ENCODE peak calls at places on chromosomes 16 and 17, in four cellular contexts. B is mesendoderm, M is mesenchymal stem cell, R is trophoblast cell. O is an unnamed sample.

GRCh38 chr17:67132366-67132765 is 88.0 kb downstream of the CACNG1 start:
- DNase-seq in M (no peak), B (no peak), R (peak), O (no peak)

GRCh38 chr17:73223626-73224616 is 31.1 kb downstream of the COG1 start:
- DNase-seq in M (no peak), R (no peak), B (no peak), O (no peak)

GRCh38 chr17:62626719-62627218 is 701 bp upstream of the MRC2 start:
- DNase-seq in M (peak), R (peak), B (peak), O (peak)

GRCh38 chr16:53566568-53566967 is 63.6 kb upstream of the AKTIP start:
- DNase-seq in R (no peak), M (no peak), B (peak), O (no peak)

GRCh38 chr16:26911436-26911835 is 155.3 kb upstream of the C16orf82 start:
- DNase-seq in B (no peak), M (no peak), R (no peak), O (no peak)

GRCh38 chr16:85384831-85385462 is 228.2 kb upstream of the GSE1 start:
- DNase-seq in R (peak), B (no peak), M (no peak), O (no peak)

GRCh38 chr17:2977157-2977556 is 86.2 kb downstream of the OR1D5 start:
- DNase-seq in B (no peak), M (no peak), R (no peak), O (no peak)

GRCh38 chr17:10614536-10615155 is 42.5 kb downstream of the MYH3 start:
- DNase-seq in M (peak), R (peak), B (peak), O (peak)

GRCh38 chr17:2853111-2853721 is 57.0 kb downstream of the RAP1GAP2 start:
- DNase-seq in R (peak), M (peak), B (peak), O (no peak)

GRCh38 chr17:62859146-62859545 is 51.0 kb upstream of the MARCHF10 start:
- DNase-seq in R (no peak), B (no peak), M (no peak), O (no peak)

GRCh38 chr17:7573324-7574080 is 5.9 kb upstream of the CD68 start:
- DNase-seq in B (peak), R (peak), M (peak), O (peak)

GRCh38 chr17:39150795-39151679 is at the start of gene PLXDC1:
- DNase-seq in M (no peak), R (no peak), B (no peak), O (no peak)

GRCh38 chr17:82384730-82385429 is 13.3 kb downstream of the UTS2R start:
- DNase-seq in R (peak), M (peak), B (peak), O (no peak)

GRCh38 chr16:48156790-48157209 is 1.0 kb upstream of the ABCC12 start:
- DNase-seq in B (peak), R (peak), M (peak), O (peak)

GRCh38 chr17:82314721-82315605 is 2.4 kb downstream of the CD7 start:
- DNase-seq in R (no peak), B (no peak), M (no peak), O (no peak)

GRCh38 chr17:35373984-35374765 is 754 bp upstream of the SLFN11 start:
- DNase-seq in R (peak), M (peak), B (peak), O (peak)

GRCh38 chr17:17771498-17772201 is 65.1 kb downstream of the SREBF1 start:
- DNase-seq in B (no peak), R (no peak), M (no peak), O (no peak)

GRCh38 chr17:77836557-77837041 is 121.9 kb upstream of the TNRC6C start:
- DNase-seq in R (peak), B (no peak), M (peak), O (no peak)

GRCh38 chr17:56099649-56100048 is 53.6 kb upstream of the ANKFN1 start:
- DNase-seq in B (no peak), R (no peak), M (no peak), O (no peak)

GRCh38 chr17:21029032-21029431 is 13.8 kb downstream of the USP22 start:
- DNase-seq in R (peak), M (peak), B (no peak), O (no peak)

GRCh38 chr16:4388275-4389021 is 16.8 kb downstream of the VASN start:
- DNase-seq in B (peak), M (no peak), R (peak), O (no peak)

GRCh38 chr17:58277726-58278595 is 2.8 kb downstream of the MPO start:
- DNase-seq in R (peak), B (no peak), M (no peak), O (no peak)

GRCh38 chr16:3999890-4000325 is 116.3 kb downstream of the ADCY9 start:
- DNase-seq in B (no peak), R (no peak), M (peak), O (no peak)

GRCh38 chr17:13272296-13272695 is 254.5 kb upstream of the ELAC2 start:
- DNase-seq in R (no peak), M (no peak), B (no peak), O (no peak)

GRCh38 chr16:11372924-11373306 is 27.7 kb downstream of the RMI2 start:
- DNase-seq in B (no peak), M (no peak), R (no peak), O (no peak)

GRCh38 chr16:14301150-14302030 is 230.3 kb downstream of the MRTFB start:
- DNase-seq in M (peak), B (peak), R (peak), O (no peak)

GRCh38 chr17:77372444-77373297 is 231.9 kb downstream of the SEC14L1 start:
- DNase-seq in B (peak), R (peak), M (peak), O (peak)

GRCh38 chr16:621526-622105 is 9.2 kb upstream of the WFIKKN1 start:
- DNase-seq in M (no peak), R (no peak), B (no peak), O (no peak)

GRCh38 chr16:72939247-72939646 is 108.7 kb downstream of the ZFHX3 start:
- DNase-seq in B (peak), M (peak), R (peak), O (no peak)

GRCh38 chr16:15653227-15653626 is 3.2 kb downstream of the NDE1 start:
- DNase-seq in R (peak), M (peak), B (peak), O (no peak)

GRCh38 chr17:73476890-73477350 is 165.1 kb upstream of the CDC42EP4 start:
- DNase-seq in R (no peak), M (no peak), B (no peak), O (no peak)

GRCh38 chr16:87854907-87855683 is 14.2 kb downstream of the SLC7A5 start:
- DNase-seq in R (no peak), M (no peak), B (no peak), O (no peak)

GRCh38 chr17:56977673-56978395 is at the start of gene SCPEP1:
- DNase-seq in B (peak), R (peak), M (peak), O (peak)

DNA sequence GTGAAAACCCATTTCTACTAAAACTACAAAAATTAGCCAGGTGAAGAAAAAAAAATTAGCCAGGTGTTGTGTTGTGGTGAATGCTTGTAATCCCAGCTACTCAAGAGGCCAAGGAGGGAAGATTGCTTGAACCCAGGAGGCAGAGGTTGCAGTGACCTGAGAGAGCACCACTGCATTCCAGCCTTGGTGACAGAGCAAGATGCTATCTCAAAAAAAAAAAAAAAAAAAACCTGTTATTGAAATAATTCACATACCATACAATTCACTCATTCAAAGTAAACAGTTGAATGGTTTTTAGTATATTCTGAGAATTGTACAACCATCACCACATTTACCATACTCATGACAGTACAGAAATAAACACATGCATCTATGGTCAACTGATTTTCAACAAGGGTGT is 31.0 kb downstream of the ZNRF1 start:
- DNase-seq in M (peak), B (no peak), R (peak), O (no peak)
- H2AK5ac ChIP-seq in M (no peak), B (no peak), R (no peak), O (no peak)

GRCh38 chr16:81458149-81458669 is 13.6 kb downstream of the CMIP start:
- DNase-seq in R (no peak), B (no peak), M (no peak), O (no peak)
- H3K9ac ChIP-seq in R (no peak), B (no peak), M (peak), O (no peak)

GRCh38 chr17:75941442-75941819 is 589 bp upstream of the FBF1 start:
- DNase-seq in M (no peak), R (peak), B (no peak), O (no peak)
- H2AK5ac ChIP-seq in M (no peak), R (no peak), B (no peak), O (no peak)

GRCh38 chr17:68515238-68515637 is 3.0 kb downstream of the PRKAR1A start:
- DNase-seq in R (no peak), M (no peak), B (no peak), O (no peak)
- H3K9ac ChIP-seq in R (no peak), M (peak), B (no peak), O (no peak)

GRCh38 chr17:41547378-41547841 is 19.3 kb upstream of the KRT19 start:
- DNase-seq in B (no peak), R (peak), M (no peak), O (no peak)

GRCh38 chr17:41544497-41544896 is 16.4 kb upstream of the KRT19 start:
- DNase-seq in M (no peak), B (no peak), R (no peak), O (no peak)

GRCh38 chr17:41544935-41545334 is 16.8 kb upstream of the KRT19 start:
- DNase-seq in R (no peak), B (no peak), M (no peak), O (no peak)

GRCh38 chr17:41546819-41547218 is 18.7 kb upstream of the KRT19 start:
- DNase-seq in B (no peak), R (no peak), M (no peak), O (no peak)

DNA sequence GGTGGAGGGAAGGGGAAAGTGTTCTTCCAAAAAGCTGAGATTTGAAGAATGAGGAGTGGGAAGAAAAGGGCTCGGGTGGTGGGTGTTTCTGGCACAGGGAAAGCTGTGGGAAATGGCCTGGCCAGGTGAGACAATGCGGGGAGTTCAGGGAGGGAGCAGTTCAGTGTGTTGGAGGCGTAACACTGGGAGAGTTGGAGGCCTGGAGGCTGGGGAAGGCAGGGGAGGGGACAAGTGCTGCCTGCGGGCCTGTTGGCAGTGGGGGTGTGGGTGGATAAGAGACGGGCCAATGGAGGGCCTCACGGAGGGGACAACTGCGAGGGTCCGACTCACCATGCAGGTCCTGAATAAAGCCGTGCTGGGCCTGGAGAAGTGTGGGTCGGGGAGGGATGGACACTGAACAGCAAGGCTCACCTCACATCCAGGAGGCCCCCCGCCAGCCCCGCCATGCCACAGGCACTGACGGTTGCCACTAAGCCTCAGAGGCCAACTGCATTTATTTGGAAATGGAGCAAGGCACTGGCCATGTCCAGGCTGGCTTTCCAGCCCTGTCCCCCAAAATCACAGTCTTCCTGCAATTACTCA is 17.8 kb upstream of the KRT19 start:
- DNase-seq in M (no peak), R (no peak), B (no peak), O (no peak)
- H2AK5ac ChIP-seq in M (peak), R (no peak), B (no peak), O (peak)

O was measured in neuronal stem cell.